ENCODE peak calls at places on chromosomes 3 and 15, in eight cellular contexts. Q, N, V, P, X, H, G and M are unnamed samples.

GRCh38 chr3:43378066-43378935 is 92.0 kb downstream of the SNRK start:
- DNase-seq in Q (no peak), H (peak), V (no peak), N (peak), G (no peak), X (no peak), P (peak), M (no peak)

GRCh38 chr3:132006605-132007204 is 28.1 kb downstream of the CPNE4 start:
- DNase-seq in Q (no peak), G (no peak), V (no peak), P (no peak), X (no peak), N (peak), H (peak), M (no peak)

GRCh38 chr3:138326866-138327595 is 2.6 kb downstream of the NME9 start:
- DNase-seq in H (no peak), N (no peak), P (no peak), Q (no peak), V (no peak), X (no peak), G (no peak), M (no peak)

GRCh38 chr3:99866167-99866810 is 48.6 kb downstream of the CMSS1 start:
- DNase-seq in G (no peak), X (no peak), V (no peak), N (no peak), H (no peak), P (no peak), Q (no peak), M (no peak)

GRCh38 chr3:53109822-53110771 is 20.1 kb downstream of the RFT1 start:
- DNase-seq in P (no peak), X (no peak), G (no peak), N (peak), Q (peak), V (no peak), H (peak), M (no peak)

GRCh38 chr3:32413845-32414526 is 22.3 kb downstream of the CMTM7 start:
- DNase-seq in X (no peak), G (no peak), P (no peak), H (no peak), N (no peak), Q (no peak), V (no peak), M (no peak)

GRCh38 chr3:50186096-50186495 is 5.3 kb upstream of the GNAT1 start:
- DNase-seq in G (no peak), Q (no peak), N (no peak), P (no peak), H (no peak), X (no peak), V (no peak), M (no peak)

GRCh38 chr3:10289077-10289476 is 3.7 kb downstream of the GHRL start:
- DNase-seq in G (peak), P (no peak), X (no peak), N (no peak), Q (no peak), H (no peak), V (no peak), M (no peak)

GRCh38 chr3:192422998-192423349 is 304.4 kb downstream of the FGF12 start:
- DNase-seq in P (no peak), H (no peak), X (no peak), V (no peak), Q (no peak), G (no peak), N (peak), M (no peak)

GRCh38 chr3:13712682-13713180 is 163.8 kb downstream of the FBLN2 start:
- DNase-seq in Q (peak), N (no peak), G (no peak), X (no peak), V (no peak), H (no peak), P (no peak), M (peak)

GRCh38 chr3:16132926-16133325 is 41.6 kb upstream of the GALNT15 start:
- DNase-seq in P (no peak), V (no peak), Q (peak), G (no peak), X (no peak), H (no peak), N (no peak), M (peak)

GRCh38 chr3:108118038-108118727 is 27.4 kb upstream of the CD47 start:
- DNase-seq in G (peak), H (no peak), V (no peak), Q (no peak), N (no peak), P (no peak), X (no peak), M (no peak)

GRCh38 chr3:55164876-55165275 is 237.0 kb upstream of the LRTM1 start:
- DNase-seq in V (no peak), P (no peak), N (no peak), Q (no peak), G (no peak), H (no peak), X (no peak), M (no peak)

GRCh38 chr15:62809106-62809967 is 233.2 kb upstream of the TPM1 start:
- DNase-seq in G (no peak), P (no peak), V (no peak), X (no peak), H (no peak), Q (no peak), N (no peak), M (no peak)

GRCh38 chr15:77991029-77991406 is 86.5 kb downstream of the TBC1D2B start:
- DNase-seq in H (no peak), Q (no peak), X (no peak), V (no peak), G (no peak), P (no peak), N (no peak), M (no peak)

GRCh38 chr3:189967254-189967865 is 153.3 kb downstream of the P3H2 start:
- DNase-seq in V (no peak), X (no peak), P (no peak), G (peak), Q (no peak), H (no peak), N (peak), M (no peak)

GRCh38 chr3:176967525-176967924 is 229.8 kb downstream of the TBL1XR1 start:
- DNase-seq in N (no peak), V (no peak), X (no peak), G (no peak), P (no peak), H (no peak), Q (no peak), M (no peak)

GRCh38 chr3:37031115-37031682 is 37.9 kb downstream of the MLH1 start:
- DNase-seq in N (no peak), H (no peak), G (no peak), X (no peak), P (no peak), V (no peak), Q (peak), M (no peak)

GRCh38 chr15:63040509-63040908 is 2.0 kb upstream of the TPM1 start:
- DNase-seq in X (no peak), Q (no peak), V (no peak), G (no peak), N (no peak), P (no peak), H (no peak), M (no peak)

GRCh38 chr15:71329041-71329440 is 213.8 kb downstream of the THSD4 start:
- DNase-seq in X (no peak), P (no peak), Q (peak), V (no peak), N (no peak), H (peak), G (no peak), M (peak)

GRCh38 chr3:130857336-130858026 is 36.4 kb upstream of the ATP2C1 start:
- DNase-seq in X (no peak), Q (no peak), N (no peak), P (no peak), H (no peak), V (no peak), G (no peak), M (no peak)

GRCh38 chr15:72184165-72184811 is 13.3 kb downstream of the GRAMD2A start:
- DNase-seq in H (peak), X (no peak), V (no peak), N (no peak), G (peak), Q (no peak), P (no peak), M (no peak)

GRCh38 chr3:124032351-124032880 is 40.5 kb upstream of the ROPN1 start:
- DNase-seq in H (peak), Q (peak), P (no peak), N (no peak), G (peak), V (no peak), X (no peak), M (peak)

GRCh38 chr3:54670269-54671000 is 257.4 kb downstream of the LRTM1 start:
- DNase-seq in P (no peak), N (no peak), Q (no peak), G (no peak), H (peak), X (no peak), V (no peak), M (no peak)

GRCh38 chr15:33243869-33244268 is 49.4 kb upstream of the FMN1 start:
- DNase-seq in G (no peak), X (no peak), N (no peak), V (no peak), P (no peak), H (no peak), Q (no peak), M (no peak)

GRCh38 chr3:147393261-147393964 is 12.9 kb downstream of the ZIC4 start:
- DNase-seq in P (no peak), G (peak), N (no peak), V (no peak), H (no peak), Q (no peak), X (no peak), M (no peak)

GRCh38 chr3:1439395-1439794 is 346.6 kb downstream of the CNTN6 start:
- DNase-seq in Q (no peak), X (no peak), P (no peak), G (no peak), N (peak), V (no peak), H (peak), M (no peak)

GRCh38 chr15:72319360-72319984 is 485 bp downstream of the CELF6 start:
- DNase-seq in G (peak), N (peak), P (peak), V (no peak), H (peak), Q (peak), X (no peak), M (peak)

DNA sequence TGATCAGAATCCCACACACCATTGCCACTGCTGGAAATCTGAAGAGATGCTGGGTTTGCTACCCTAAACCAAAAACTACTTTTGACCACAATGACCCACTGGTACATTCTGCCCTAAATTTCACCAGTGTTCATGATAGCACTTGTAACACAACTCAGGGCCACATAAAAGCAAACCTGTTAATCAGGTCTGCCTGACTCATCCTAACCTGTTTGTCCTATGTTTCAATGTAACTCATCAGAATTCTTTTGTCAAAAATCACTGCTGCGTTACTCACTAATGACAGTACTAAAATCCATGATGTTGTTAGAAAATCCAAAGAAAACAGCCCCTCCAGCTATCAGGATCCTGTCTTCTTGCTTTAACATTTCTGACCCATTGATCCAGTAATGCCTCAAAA is 55.6 kb upstream of the XCR1 start:
- DNase-seq in X (no peak), V (no peak), Q (no peak), N (no peak), G (no peak), P (no peak), H (no peak), M (no peak)
- H3K27ac ChIP-seq in X (no peak), V (no peak), Q (no peak), N (no peak), G (no peak), P (no peak), H (no peak), M (no peak)

DNA sequence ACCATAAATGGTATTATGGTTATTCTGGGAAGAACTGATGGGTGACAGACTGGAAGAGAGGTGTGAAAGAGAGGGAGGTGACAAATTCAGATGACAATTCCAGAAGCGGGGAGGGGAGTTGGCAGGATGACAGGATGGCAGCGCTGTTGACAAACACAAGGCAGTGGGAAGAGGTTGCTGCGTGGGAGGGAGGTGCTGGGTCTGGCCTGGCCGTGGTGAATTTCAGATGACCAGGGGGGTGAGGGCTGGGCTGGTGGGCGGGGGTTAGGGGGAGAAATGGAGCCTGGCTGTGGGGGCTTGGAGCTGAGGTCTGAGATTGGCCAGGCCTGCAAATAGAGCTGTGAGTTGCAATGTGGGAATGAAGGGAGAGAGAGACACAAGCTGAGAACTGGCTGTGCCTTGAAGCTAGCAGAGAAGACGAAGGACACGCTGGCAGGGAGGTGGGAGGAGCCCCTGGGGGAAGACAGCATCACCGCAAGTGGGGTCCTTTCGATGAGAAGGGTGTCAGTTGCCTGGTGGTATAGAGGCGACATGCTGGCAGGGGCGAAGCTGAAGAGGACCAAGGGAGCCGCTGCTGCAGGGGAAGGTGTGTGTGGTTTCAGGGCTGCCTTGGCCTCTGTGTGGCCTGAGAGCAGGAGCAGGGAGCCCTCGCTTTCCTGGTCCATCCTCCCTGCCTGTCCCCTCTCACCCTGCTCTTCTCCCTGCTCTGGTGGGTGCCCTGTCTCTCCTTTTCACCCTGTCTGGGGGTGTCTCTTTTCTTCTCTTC is 5.7 kb downstream of the RHCG start:
- DNase-seq in X (no peak), N (no peak), G (no peak), P (no peak), H (no peak), Q (no peak), V (no peak), M (no peak)
- H3K27ac ChIP-seq in X (peak), N (no peak), G (no peak), P (no peak), H (no peak), Q (no peak), V (no peak), M (no peak)

DNA sequence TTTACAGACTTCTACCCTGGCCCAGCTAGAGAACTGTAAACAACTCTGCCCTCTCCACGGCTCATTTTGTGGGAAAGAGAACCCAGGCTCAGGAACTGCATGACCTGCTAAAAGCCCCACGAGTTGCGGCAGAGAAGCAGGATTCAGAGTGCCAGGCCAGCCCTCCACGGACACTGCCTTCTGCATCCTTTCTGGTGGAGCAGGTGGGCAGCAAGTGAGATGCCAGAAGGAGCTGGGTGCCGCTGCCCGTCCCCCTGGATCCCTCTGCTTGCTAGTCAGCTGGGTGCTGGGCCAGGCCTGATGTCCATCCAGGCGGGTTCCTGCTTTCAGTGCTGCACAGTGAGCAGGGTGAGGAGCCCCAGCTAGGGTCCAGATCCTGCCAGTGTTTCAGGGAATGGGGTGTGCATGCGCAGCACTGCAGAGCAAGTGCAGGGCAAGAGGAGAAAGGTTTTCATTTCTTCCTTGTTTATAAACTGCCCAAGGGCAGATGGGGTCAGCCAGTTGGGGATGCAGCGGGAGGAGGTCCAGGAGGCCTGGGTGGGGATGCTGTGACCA is 5.2 kb upstream of the RAB43 start:
- DNase-seq in G (no peak), Q (no peak), X (no peak), H (no peak), P (no peak), V (no peak), N (no peak), M (no peak)
- H3K27ac ChIP-seq in G (no peak), Q (no peak), X (no peak), H (no peak), P (no peak), V (no peak), N (no peak), M (no peak)

GRCh38 chr3:127697531-127698240 is 24.9 kb downstream of the ABTB1 start:
- DNase-seq in V (no peak), P (peak), Q (peak), H (peak), N (peak), X (peak), G (peak), M (peak)

GRCh38 chr3:127700406-127700805 is 27.7 kb downstream of the ABTB1 start:
- DNase-seq in H (no peak), N (no peak), P (no peak), V (no peak), X (no peak), Q (no peak), G (no peak), M (peak)

GRCh38 chr3:127698264-127699097 is 25.7 kb downstream of the ABTB1 start:
- DNase-seq in Q (no peak), P (peak), X (no peak), V (no peak), H (no peak), G (no peak), N (no peak), M (peak)

GRCh38 chr3:127699946-127700300 is 27.2 kb downstream of the ABTB1 start:
- DNase-seq in N (no peak), H (no peak), V (no peak), G (no peak), X (no peak), P (no peak), Q (no peak), M (no peak)

GRCh38 chr3:127699098-127699945 is 26.6 kb downstream of the ABTB1 start:
- DNase-seq in Q (no peak), G (no peak), P (no peak), X (no peak), H (no peak), V (no peak), N (no peak), M (no peak)
- H3K27ac ChIP-seq in Q (peak), G (peak), P (no peak), X (peak), H (peak), V (no peak), N (no peak), M (peak)